ENCODE peak calls at places on chromosomes 7 and 10, in six cellular contexts. M is astrocyte of the hippocampus, E is kidney glomerular epithelial cell, C is amygdala, D is hippocampal formation, H is neuronal stem cell. S is an unnamed sample.

GRCh38 chr10:62689712-62690111 is 114.8 kb upstream of the ADO start:
- DNase-seq in M (no peak), E (no peak), C (no peak), D (no peak), H (no peak), S (no peak)

GRCh38 chr7:44065431-44066110 is at the start of gene PGAM2:
- DNase-seq in M (peak; percentile 69), E (no peak), C (no peak), D (peak; percentile 38), H (peak; percentile 69), S (peak; percentile 39)

GRCh38 chr7:100465702-100466311 is 1.7 kb upstream of the SPACDR start:
- DNase-seq in M (peak; percentile 94), E (no peak), C (peak; percentile 88), D (peak; percentile 99), H (peak; percentile 54), S (no peak)

GRCh38 chr10:112988839-112989406 is 38.9 kb downstream of the TCF7L2 start:
- DNase-seq in M (no peak), E (no peak), C (no peak), D (no peak), H (no peak), S (no peak)

GRCh38 chr10:70458329-70459060 is 17.0 kb upstream of the NODAL start:
- DNase-seq in M (peak; percentile 95), E (peak; percentile 48), C (no peak), D (no peak), H (peak; percentile 41), S (peak; percentile 36)

GRCh38 chr10:11578802-11579255 is 32.6 kb downstream of the USP6NL start:
- DNase-seq in M (no peak), E (no peak), C (no peak), D (no peak), H (no peak), S (no peak)

GRCh38 chr7:140322759-140323158 is 75.6 kb downstream of the SLC37A3 start:
- DNase-seq in M (no peak), E (no peak), C (no peak), D (no peak), H (no peak), S (no peak)

GRCh38 chr10:104254493-104255243 is at the start of gene GSTO1:
- DNase-seq in M (peak; percentile 78), E (peak; percentile 14), C (peak; percentile 26), D (peak; percentile 54), H (peak; percentile 30), S (peak; percentile 34)

GRCh38 chr10:114362831-114363355 is 41.4 kb downstream of the AFAP1L2 start:
- DNase-seq in M (no peak), E (no peak), C (no peak), D (no peak), H (no peak), S (no peak)

GRCh38 chr10:70584366-70584765 is 18.2 kb downstream of the PRF1 start:
- DNase-seq in M (no peak), E (no peak), C (no peak), D (no peak), H (no peak), S (no peak)

GRCh38 chr7:80078159-80078731 is 56.4 kb upstream of the GNAI1 start:
- DNase-seq in M (peak; percentile 19), E (peak; percentile 5), C (no peak), D (no peak), H (no peak), S (no peak)

GRCh38 chr7:150668472-150668911 is 17.0 kb upstream of the GIMAP2 start:
- DNase-seq in M (no peak), E (no peak), C (no peak), D (no peak), H (no peak), S (no peak)

GRCh38 chr7:79298145-79298760 is 155.2 kb downstream of the MAGI2 start:
- DNase-seq in M (peak; percentile 71), E (peak; percentile 35), C (no peak), D (peak; percentile 82), H (peak; percentile 35), S (peak; percentile 28)

GRCh38 chr7:84137812-84138211 is 56.8 kb downstream of the SEMA3A start:
- DNase-seq in M (no peak), E (no peak), C (no peak), D (no peak), H (no peak), S (no peak)

GRCh38 chr10:129968937-129969527 is 5.0 kb upstream of the EBF3 start:
- DNase-seq in M (peak; percentile 50), E (peak; percentile 6), C (no peak), D (no peak), H (peak; percentile 75), S (peak; percentile 84)

GRCh38 chr7:99379043-99379577 is 4.6 kb downstream of the ARPC1B start:
- DNase-seq in M (peak; percentile 81), E (peak; percentile 72), C (no peak), D (no peak), H (no peak), S (no peak)

GRCh38 chr10:12375076-12375504 is 25.7 kb downstream of the CAMK1D start:
- DNase-seq in M (no peak), E (no peak), C (no peak), D (no peak), H (no peak), S (no peak)

GRCh38 chr10:2477154-2477553 is 590.2 kb upstream of the PFKP start:
- DNase-seq in M (no peak), E (no peak), C (no peak), D (no peak), H (peak; percentile 51), S (no peak)

GRCh38 chr7:86504229-86504628 is 139.5 kb upstream of the GRM3 start:
- DNase-seq in M (no peak), E (no peak), C (no peak), D (no peak), H (no peak), S (no peak)

GRCh38 chr7:108335264-108335918 is 120.8 kb downstream of the NRCAM start:
- DNase-seq in M (peak; percentile 67), E (no peak), C (no peak), D (no peak), H (no peak), S (no peak)

GRCh38 chr10:84158549-84158948 is 15.1 kb upstream of the GPR15LG start:
- DNase-seq in M (no peak), E (no peak), C (no peak), D (no peak), H (no peak), S (no peak)

GRCh38 chr10:111725035-111725434 is 458.5 kb downstream of the GPAM start:
- DNase-seq in M (no peak), E (no peak), C (no peak), D (no peak), H (no peak), S (no peak)

GRCh38 chr10:44962870-44963738 is 3.5 kb downstream of the RASSF4 start:
- DNase-seq in M (peak; percentile 59), E (no peak), C (no peak), D (peak; percentile 67), H (no peak), S (no peak)

GRCh38 chr7:151871904-151872303 is 5.0 kb downstream of the PRKAG2 start:
- DNase-seq in M (no peak), E (no peak), C (no peak), D (no peak), H (no peak), S (no peak)

GRCh38 chr10:71334228-71334791 is 15.3 kb downstream of the SLC29A3 start:
- DNase-seq in M (no peak), E (no peak), C (no peak), D (no peak), H (no peak), S (peak; percentile 40)

GRCh38 chr7:95066736-95067530 is 159.5 kb downstream of the PPP1R9A start:
- DNase-seq in M (peak; percentile 38), E (peak; percentile 63), C (no peak), D (no peak), H (no peak), S (no peak)

GRCh38 chr7:156865493-156865892 is 27.5 kb downstream of the LMBR1 start:
- DNase-seq in M (no peak), E (no peak), C (no peak), D (no peak), H (no peak), S (no peak)

GRCh38 chr10:93481931-93482834 is at the start of gene MYOF:
- DNase-seq in M (peak; percentile 92), E (peak; percentile 94), C (no peak), D (peak; percentile 51), H (peak; percentile 54), S (no peak)